ENCODE peak calls at places on chromosomes 6 and 20, in seven cellular contexts. R is activated T-cell treated with anti-CD3 and anti-CD28 coated beads for 48 hours, N is SJSA1, W is AG20443, Z is HTR-8/SVneo, H is omental fat pad, P is iris pigment epithelial cell. E is an unnamed sample.

GRCh38 chr6:110113989-110114388 is 65.5 kb downstream of the WASF1 start:
- DNase-seq in R (no peak), N (no peak), W (no peak), Z (no peak), H (no peak), P (no peak), E (no peak)

GRCh38 chr6:16239090-16239797 is 857 bp downstream of the GMPR start:
- DNase-seq in R (no peak), N (no peak), W (peak), Z (peak), H (peak), P (peak), E (no peak)

GRCh38 chr20:9025643-9026042 is 43.2 kb upstream of the PLCB4 start:
- DNase-seq in R (no peak), N (no peak), W (peak), Z (no peak), H (no peak), P (peak), E (no peak)

GRCh38 chr20:23519556-23519955 is 28.6 kb downstream of the CST8 start:
- DNase-seq in R (no peak), N (no peak), W (no peak), Z (no peak), H (no peak), P (no peak), E (no peak)

GRCh38 chr6:157272866-157273755 is 50.2 kb downstream of the TMEM242 start:
- DNase-seq in R (peak), N (no peak), W (no peak), Z (no peak), H (no peak), P (no peak), E (no peak)

GRCh38 chr6:18219611-18220010 is 44.7 kb downstream of the DEK start:
- DNase-seq in R (no peak), N (no peak), W (no peak), Z (no peak), H (no peak), P (no peak), E (no peak)

GRCh38 chr20:24366605-24367004 is 102.8 kb upstream of the SYNDIG1 start:
- DNase-seq in R (no peak), N (no peak), W (no peak), Z (no peak), H (no peak), P (no peak), E (no peak)

GRCh38 chr20:50052952-50053789 is 59.8 kb downstream of the UBE2V1 start:
- DNase-seq in R (no peak), N (peak), W (no peak), Z (no peak), H (no peak), P (no peak), E (no peak)

GRCh38 chr20:50681359-50682064 is 9.8 kb downstream of the RIPOR3 start:
- DNase-seq in R (no peak), N (no peak), W (no peak), Z (no peak), H (no peak), P (no peak), E (no peak)

GRCh38 chr20:56778765-56779195 is 149.7 kb downstream of the TFAP2C start:
- DNase-seq in R (no peak), N (peak), W (no peak), Z (no peak), H (no peak), P (peak), E (no peak)

GRCh38 chr6:42104095-42104806 is 38.2 kb downstream of the C6orf132 start:
- DNase-seq in R (peak), N (no peak), W (no peak), Z (no peak), H (no peak), P (peak), E (no peak)

GRCh38 chr6:56958481-56958880 is 3.6 kb downstream of the BEND6 start:
- DNase-seq in R (no peak), N (no peak), W (no peak), Z (no peak), H (no peak), P (no peak), E (no peak)